ENCODE peak calls at places on chromosomes 16 and 17, in six cellular contexts. One of them, this sample, is unnamed.

GRCh38 chr16:13873835-13874438 is 46.0 kb upstream of the ERCC4 start:
- DNase-seq in GM12891: no peak
- DNase-seq in H1: peak
- DNase-seq in K562: peak
- DNase-seq in HepG2: peak
- DNase-seq in GM12878: no peak
- DNase-seq in this sample: no peak

GRCh38 chr17:14772776-14773175 is 471.9 kb downstream of the HS3ST3B1 start:
- DNase-seq in GM12891: no peak
- DNase-seq in H1: no peak
- DNase-seq in K562: no peak
- DNase-seq in HepG2: no peak
- DNase-seq in GM12878: no peak
- DNase-seq in this sample: no peak

GRCh38 chr17:77875881-77876509 is 82.5 kb upstream of the TNRC6C start:
- DNase-seq in GM12891: no peak
- DNase-seq in H1: no peak
- DNase-seq in K562: peak
- DNase-seq in HepG2: no peak
- DNase-seq in GM12878: no peak
- DNase-seq in this sample: no peak

GRCh38 chr17:61317779-61318178 is 81.9 kb upstream of the TBX2 start:
- DNase-seq in GM12891: no peak
- DNase-seq in H1: no peak
- DNase-seq in K562: no peak
- DNase-seq in HepG2: no peak
- DNase-seq in GM12878: no peak
- DNase-seq in this sample: no peak

GRCh38 chr17:80952291-80952690 is 39.4 kb upstream of the CHMP6 start:
- DNase-seq in GM12891: no peak
- DNase-seq in H1: no peak
- DNase-seq in K562: no peak
- DNase-seq in HepG2: no peak
- DNase-seq in GM12878: no peak
- DNase-seq in this sample: peak

GRCh38 chr16:1221628-1222552 is 3.2 kb downstream of the TPSG1 start:
- DNase-seq in GM12891: no peak
- DNase-seq in H1: no peak
- DNase-seq in K562: no peak
- DNase-seq in HepG2: no peak
- DNase-seq in GM12878: no peak
- DNase-seq in this sample: no peak

GRCh38 chr17:8072727-8073461 is 14.6 kb downstream of the ALOX12B start:
- DNase-seq in GM12891: no peak
- DNase-seq in H1: peak
- DNase-seq in K562: no peak
- DNase-seq in HepG2: no peak
- DNase-seq in GM12878: no peak
- DNase-seq in this sample: no peak

GRCh38 chr16:12262454-12263180 is 286.1 kb downstream of the SNX29 start:
- DNase-seq in GM12891: no peak
- DNase-seq in H1: no peak
- DNase-seq in K562: no peak
- DNase-seq in HepG2: peak
- DNase-seq in GM12878: no peak
- DNase-seq in this sample: no peak

GRCh38 chr16:57319646-57320045 is 35.2 kb upstream of the PLLP start:
- DNase-seq in GM12891: no peak
- DNase-seq in H1: no peak
- DNase-seq in K562: no peak
- DNase-seq in HepG2: no peak
- DNase-seq in GM12878: no peak
- DNase-seq in this sample: no peak

GRCh38 chr17:35799942-35800341 is 4.5 kb upstream of the MMP28 start:
- DNase-seq in GM12891: no peak
- DNase-seq in H1: no peak
- DNase-seq in K562: no peak
- DNase-seq in HepG2: no peak
- DNase-seq in GM12878: no peak
- DNase-seq in this sample: no peak

GRCh38 chr16:11145173-11145820 is 110.7 kb downstream of the SOCS1 start:
- DNase-seq in GM12891: no peak
- DNase-seq in H1: no peak
- DNase-seq in K562: no peak
- DNase-seq in HepG2: no peak
- DNase-seq in GM12878: no peak
- DNase-seq in this sample: no peak

GRCh38 chr16:57648590-57649442 is 19.3 kb upstream of the ADGRG3 start:
- DNase-seq in GM12891: peak
- DNase-seq in H1: peak
- DNase-seq in K562: peak
- DNase-seq in HepG2: peak
- DNase-seq in GM12878: peak
- DNase-seq in this sample: peak

GRCh38 chr17:76866774-76867577 is 1.2 kb upstream of the MGAT5B start:
- DNase-seq in GM12891: no peak
- DNase-seq in H1: no peak
- DNase-seq in K562: no peak
- DNase-seq in HepG2: no peak
- DNase-seq in GM12878: no peak
- DNase-seq in this sample: no peak

GRCh38 chr17:72730091-72730490 is 362.4 kb downstream of the SLC39A11 start:
- DNase-seq in GM12891: no peak
- DNase-seq in H1: no peak
- DNase-seq in K562: peak
- DNase-seq in HepG2: no peak
- DNase-seq in GM12878: no peak
- DNase-seq in this sample: no peak

GRCh38 chr17:72259977-72260376 is 139.2 kb downstream of the SOX9 start:
- DNase-seq in GM12891: no peak
- DNase-seq in H1: no peak
- DNase-seq in K562: no peak
- DNase-seq in HepG2: no peak
- DNase-seq in GM12878: no peak
- DNase-seq in this sample: no peak

GRCh38 chr17:54967621-54968258 is 714 bp downstream of the COX11 start:
- DNase-seq in GM12891: peak
- DNase-seq in H1: no peak
- DNase-seq in K562: peak
- DNase-seq in HepG2: peak
- DNase-seq in GM12878: no peak
- DNase-seq in this sample: no peak

GRCh38 chr17:58343131-58343530 is 8.9 kb downstream of the SUPT4H1 start:
- DNase-seq in GM12891: no peak
- DNase-seq in H1: no peak
- DNase-seq in K562: no peak
- DNase-seq in HepG2: no peak
- DNase-seq in GM12878: no peak
- DNase-seq in this sample: no peak

GRCh38 chr16:81547919-81548216 is 103.3 kb downstream of the CMIP start:
- DNase-seq in GM12891: no peak
- DNase-seq in H1: no peak
- DNase-seq in K562: no peak
- DNase-seq in HepG2: no peak
- DNase-seq in GM12878: no peak
- DNase-seq in this sample: no peak

GRCh38 chr17:37848690-37849616 is 75.3 kb upstream of the TBC1D3K start:
- DNase-seq in GM12891: peak
- DNase-seq in H1: no peak
- DNase-seq in K562: no peak
- DNase-seq in HepG2: no peak
- DNase-seq in GM12878: peak
- DNase-seq in this sample: no peak

GRCh38 chr17:38447502-38448095 is 19.3 kb downstream of the ARHGAP23 start:
- DNase-seq in GM12891: no peak
- DNase-seq in H1: no peak
- DNase-seq in K562: no peak
- DNase-seq in HepG2: no peak
- DNase-seq in GM12878: no peak
- DNase-seq in this sample: no peak

GRCh38 chr17:28755486-28755885 is 11.7 kb downstream of the TRAF4 start:
- DNase-seq in GM12891: no peak
- DNase-seq in H1: no peak
- DNase-seq in K562: no peak
- DNase-seq in HepG2: no peak
- DNase-seq in GM12878: no peak
- DNase-seq in this sample: no peak

GRCh38 chr16:64926476-64926875 is 195.4 kb downstream of the CDH11 start:
- DNase-seq in GM12891: no peak
- DNase-seq in H1: no peak
- DNase-seq in K562: no peak
- DNase-seq in HepG2: no peak
- DNase-seq in GM12878: no peak
- DNase-seq in this sample: no peak

GRCh38 chr17:28667870-28668269 is 5.9 kb downstream of the SUPT6H start:
- DNase-seq in GM12891: no peak
- DNase-seq in H1: no peak
- DNase-seq in K562: no peak
- DNase-seq in HepG2: no peak
- DNase-seq in GM12878: no peak
- DNase-seq in this sample: no peak

GRCh38 chr17:38747385-38748328 is 479 bp downstream of the PCGF2 start:
- DNase-seq in GM12891: no peak
- DNase-seq in H1: peak
- DNase-seq in K562: peak
- DNase-seq in HepG2: no peak
- DNase-seq in GM12878: no peak
- DNase-seq in this sample: peak

GRCh38 chr17:57293077-57293476 is 36.8 kb downstream of the MSI2 start:
- DNase-seq in GM12891: no peak
- DNase-seq in H1: no peak
- DNase-seq in K562: no peak
- DNase-seq in HepG2: peak
- DNase-seq in GM12878: no peak
- DNase-seq in this sample: no peak

GRCh38 chr16:57077714-57078113 is 14.7 kb upstream of the CPNE2 start:
- DNase-seq in GM12891: no peak
- DNase-seq in H1: no peak
- DNase-seq in K562: no peak
- DNase-seq in HepG2: no peak
- DNase-seq in GM12878: no peak
- DNase-seq in this sample: no peak

GRCh38 chr17:10380631-10381408 is 8.0 kb upstream of the MYH13 start:
- DNase-seq in GM12891: no peak
- DNase-seq in H1: no peak
- DNase-seq in K562: no peak
- DNase-seq in HepG2: no peak
- DNase-seq in GM12878: no peak
- DNase-seq in this sample: no peak

GRCh38 chr16:83147244-83147643 is 520.5 kb downstream of the CDH13 start:
- DNase-seq in GM12891: no peak
- DNase-seq in H1: no peak
- DNase-seq in K562: no peak
- DNase-seq in HepG2: no peak
- DNase-seq in GM12878: no peak
- DNase-seq in this sample: no peak

DNA sequence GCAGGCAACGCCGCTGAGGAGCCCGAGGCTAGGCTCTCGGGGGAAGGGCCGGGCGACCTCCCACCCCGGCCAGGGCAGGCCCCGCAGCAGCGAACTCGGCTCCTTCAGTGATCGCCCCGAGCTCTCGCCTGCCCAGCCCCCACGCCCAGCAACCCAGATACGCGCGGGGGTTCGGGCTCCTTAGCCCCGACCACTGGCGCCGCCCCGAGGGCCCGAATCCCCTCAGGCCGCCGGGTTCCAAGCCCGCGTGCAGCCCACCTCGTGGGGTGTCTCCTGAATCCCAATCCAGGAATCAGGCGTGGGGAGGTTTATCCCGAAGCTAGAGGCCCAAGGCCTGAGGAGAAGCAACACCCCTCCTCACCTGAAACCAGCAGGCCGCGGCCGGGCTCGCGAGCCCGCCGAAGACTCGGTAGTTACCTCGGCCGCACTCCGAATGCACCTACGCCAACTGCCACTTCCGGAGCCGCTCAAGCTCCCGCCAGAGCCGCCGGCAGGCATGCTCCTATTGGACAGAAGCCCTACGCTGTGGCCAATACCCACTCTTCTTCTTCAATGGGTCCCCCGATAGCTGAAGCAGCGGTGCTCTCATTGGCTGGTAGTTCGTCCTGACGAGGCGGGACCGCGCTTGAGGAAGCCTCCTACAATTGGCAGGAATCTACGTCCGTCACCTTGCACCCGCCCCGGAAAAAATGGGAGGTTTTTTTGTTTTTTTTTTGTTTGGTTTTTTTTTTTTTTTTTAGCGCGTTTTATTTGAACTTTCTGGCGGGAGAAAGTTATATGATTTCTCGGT is at the start of gene RFWD3:
- DNase-seq in GM12891: peak
- DNase-seq in H1: peak
- DNase-seq in K562: peak
- DNase-seq in HepG2: peak
- DNase-seq in GM12878: peak
- DNase-seq in this sample: peak
- TF ChIP-seq POLR2A in GM12891: peak
- TF ChIP-seq POLR2A in H1: peak
- TF ChIP-seq POLR2A in K562: peak
- TF ChIP-seq POLR2A in HepG2: peak
- TF ChIP-seq POLR2A in GM12878: peak
- TF ChIP-seq POLR2A in this sample: peak

GRCh38 chr17:82603981-82604448 is 44.2 kb downstream of the WDR45B start:
- DNase-seq in GM12891: no peak
- DNase-seq in H1: no peak
- DNase-seq in K562: peak
- DNase-seq in HepG2: no peak
- DNase-seq in GM12878: no peak
- DNase-seq in this sample: no peak
- TF ChIP-seq POLR2AphosphoS5 in GM12891: no peak
- TF ChIP-seq POLR2AphosphoS5 in H1: no peak
- TF ChIP-seq POLR2AphosphoS5 in K562: no peak
- TF ChIP-seq POLR2AphosphoS5 in HepG2: no peak
- TF ChIP-seq POLR2AphosphoS5 in GM12878: no peak
- TF ChIP-seq POLR2AphosphoS5 in this sample: no peak

DNA sequence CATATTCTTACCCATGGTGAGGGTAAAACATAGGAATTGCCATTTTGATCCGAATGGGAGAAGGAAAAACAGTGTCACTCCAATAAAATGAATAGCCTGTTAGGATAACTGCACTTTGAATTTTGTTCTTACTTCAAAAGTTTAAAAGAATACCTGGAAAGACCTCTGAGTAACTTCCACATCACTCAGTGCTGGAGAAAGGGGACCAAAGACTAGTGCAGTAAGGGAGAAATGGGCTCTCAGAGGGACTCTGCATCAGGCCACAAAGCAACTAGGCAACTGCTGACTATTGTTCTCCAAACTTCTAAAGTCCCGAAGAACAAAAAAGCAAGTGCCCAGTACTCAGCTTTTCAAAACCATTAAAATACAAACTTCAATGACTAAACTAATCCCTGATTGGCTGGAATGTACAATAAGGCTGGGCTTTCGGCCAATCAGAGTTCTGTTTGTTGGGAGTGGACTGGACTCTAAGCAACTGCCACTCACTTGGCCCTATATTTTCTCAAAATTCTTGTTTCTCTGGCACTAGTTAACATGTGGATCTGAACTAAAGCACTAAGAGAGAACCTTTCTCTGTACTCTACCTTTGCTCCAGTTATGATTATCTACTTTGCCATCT is 6.2 kb downstream of the DNAJC7 start:
- DNase-seq in GM12891: no peak
- DNase-seq in H1: no peak
- DNase-seq in K562: peak
- DNase-seq in HepG2: peak
- DNase-seq in GM12878: no peak
- DNase-seq in this sample: no peak
- TF ChIP-seq TAF1 in GM12891: no peak
- TF ChIP-seq TAF1 in H1: no peak
- TF ChIP-seq TAF1 in K562: no peak
- TF ChIP-seq TAF1 in HepG2: no peak
- TF ChIP-seq TAF1 in GM12878: no peak
- TF ChIP-seq TAF1 in this sample: no peak

GRCh38 chr16:25126820-25127232 is 15.3 kb downstream of the LCMT1 start:
- DNase-seq in GM12891: no peak
- DNase-seq in H1: no peak
- DNase-seq in K562: peak
- DNase-seq in HepG2: peak
- DNase-seq in GM12878: no peak
- DNase-seq in this sample: no peak
- TF ChIP-seq POLR2A in GM12891: no peak
- TF ChIP-seq POLR2A in H1: no peak
- TF ChIP-seq POLR2A in K562: no peak
- TF ChIP-seq POLR2A in HepG2: no peak
- TF ChIP-seq POLR2A in GM12878: no peak
- TF ChIP-seq POLR2A in this sample: no peak